ENCODE peak calls at places on chromosomes 6 and 20, in five cellular contexts. N is small intestine, R is heart left ventricle, I is prostate gland, W is fibroblast of lung. B is an unnamed sample.
A peak's percentile ranks its signal among the peaks of the same experiment; 100 is the strongest.

GRCh38 chr6:2120912-2121311 is 124.5 kb downstream of the GMDS start:
- DNase-seq in N (no peak), R (no peak), I (no peak), W (no peak), B (no peak)

GRCh38 chr20:22757424-22758189 is 173.2 kb upstream of the FOXA2 start:
- DNase-seq in N (no peak), R (no peak), I (no peak), W (no peak), B (no peak)

GRCh38 chr20:6802227-6802626 is 34.7 kb downstream of the BMP2 start:
- DNase-seq in N (no peak), R (no peak), I (no peak), W (no peak), B (no peak)

GRCh38 chr20:15475483-15475882 is 1097.8 kb downstream of the KIF16B start:
- DNase-seq in N (peak; percentile 35), R (peak; percentile 21), I (peak; percentile 46), W (no peak), B (no peak)

GRCh38 chr20:48098099-48098498 is 312.8 kb upstream of the SULF2 start:
- DNase-seq in N (no peak), R (no peak), I (no peak), W (no peak), B (no peak)

GRCh38 chr6:139588734-139589418 is 214.4 kb upstream of the CITED2 start:
- DNase-seq in N (peak; percentile 54), R (no peak), I (no peak), W (peak; percentile 78), B (no peak)

GRCh38 chr6:2448826-2449571 is 203.6 kb upstream of the GMDS start:
- DNase-seq in N (peak; percentile 74), R (no peak), I (peak; percentile 29), W (peak; percentile 70), B (no peak)

GRCh38 chr6:157517601-157518359 is 136.8 kb downstream of the ZDHHC14 start:
- DNase-seq in N (no peak), R (no peak), I (no peak), W (no peak), B (no peak)

GRCh38 chr6:169162968-169163903 is 90.4 kb downstream of the THBS2 start:
- DNase-seq in N (no peak), R (no peak), I (no peak), W (peak; percentile 99), B (no peak)

GRCh38 chr6:131222773-131223172 is 87.5 kb downstream of the AKAP7 start:
- DNase-seq in N (no peak), R (no peak), I (no peak), W (no peak), B (no peak)

GRCh38 chr6:79420054-79420453 is 117.2 kb downstream of the LCA5 start:
- DNase-seq in N (no peak), R (no peak), I (no peak), W (no peak), B (no peak)

GRCh38 chr20:2163312-2163711 is 61.7 kb downstream of the STK35 start:
- DNase-seq in N (no peak), R (no peak), I (no peak), W (no peak), B (no peak)

GRCh38 chr20:39111359-39112195 is 149.4 kb downstream of the DHX35 start:
- DNase-seq in N (no peak), R (no peak), I (no peak), W (no peak), B (no peak)

GRCh38 chr6:136123464-136123863 is 126.6 kb downstream of the MTFR2 start:
- DNase-seq in N (no peak), R (no peak), I (no peak), W (peak; percentile 63), B (no peak)

GRCh38 chr20:9518776-9519175 is 4.4 kb downstream of the LAMP5 start:
- DNase-seq in N (no peak), R (no peak), I (no peak), W (no peak), B (no peak)

GRCh38 chr20:4484431-4485057 is 237.2 kb upstream of the PRND start:
- DNase-seq in N (no peak), R (no peak), I (no peak), W (no peak), B (no peak)

GRCh38 chr6:38594008-38594665 is 45.6 kb downstream of the BTBD9 start:
- DNase-seq in N (no peak), R (no peak), I (no peak), W (no peak), B (no peak)

GRCh38 chr20:14481863-14482262 is 144.5 kb upstream of the FLRT3 start:
- DNase-seq in N (no peak), R (no peak), I (no peak), W (peak; percentile 58), B (no peak)

GRCh38 chr20:20743511-20744169 is 31.2 kb upstream of the RALGAPA2 start:
- DNase-seq in N (peak; percentile 31), R (peak; percentile 63), I (peak; percentile 58), W (peak; percentile 5), B (peak; percentile 65)

GRCh38 chr6:165889636-165890403 is 226.8 kb upstream of the PDE10A start:
- DNase-seq in N (peak; percentile 16), R (no peak), I (no peak), W (peak; percentile 21), B (peak; percentile 42)

GRCh38 chr6:27812078-27812804 is 100.0 kb downstream of the OR2B2 start:
- DNase-seq in N (no peak), R (no peak), I (no peak), W (no peak), B (no peak)

GRCh38 chr6:41636803-41637178 is 1.5 kb upstream of the MDFI start:
- DNase-seq in N (peak; percentile 71), R (no peak), I (peak; percentile 73), W (peak; percentile 51), B (no peak)

GRCh38 chr6:114747995-114748625 is 405.3 kb upstream of the HS3ST5 start:
- DNase-seq in N (peak; percentile 16), R (peak; percentile 19), I (no peak), W (peak; percentile 59), B (no peak)

GRCh38 chr6:1667012-1667804 is 57.5 kb downstream of the FOXC1 start:
- DNase-seq in N (peak; percentile 40), R (no peak), I (no peak), W (peak; percentile 8), B (no peak)

GRCh38 chr20:37969949-37970855 is 63.1 kb downstream of the TTI1 start:
- DNase-seq in N (peak; percentile 11), R (no peak), I (no peak), W (no peak), B (no peak)

GRCh38 chr6:2213082-2213481 is 32.3 kb downstream of the GMDS start:
- DNase-seq in N (no peak), R (no peak), I (no peak), W (no peak), B (no peak)

GRCh38 chr6:161363286-161363685 is 89.4 kb upstream of the AGPAT4 start:
- DNase-seq in N (no peak), R (no peak), I (no peak), W (no peak), B (no peak)

GRCh38 chr20:35207950-35208611 is 18.4 kb upstream of the MMP24 start:
- DNase-seq in N (peak; percentile 92), R (peak; percentile 82), I (peak; percentile 82), W (peak; percentile 57), B (peak; percentile 74)

GRCh38 chr20:47654370-47654769 is 130.9 kb downstream of the SULF2 start:
- DNase-seq in N (no peak), R (no peak), I (no peak), W (no peak), B (no peak)

GRCh38 chr6:18784794-18785193 is 397.6 kb downstream of the RNF144B start:
- DNase-seq in N (no peak), R (no peak), I (no peak), W (no peak), B (no peak)
- H3K9me3 ChIP-seq in N (no peaks in the 10 kb centered on the region), R (peaks cover 6% of the 10 kb centered on the region), I (no peaks in the 10 kb centered on the region), W (no peaks in the 10 kb centered on the region), B (no peaks in the 10 kb centered on the region)

GRCh38 chr20:59938221-59938620 is 1.9 kb downstream of the PPP1R3D start:
- DNase-seq in N (no peak), R (no peak), I (no peak), W (peak; percentile 50), B (no peak)

GRCh38 chr20:59937150-59937549 is 3.0 kb downstream of the PPP1R3D start:
- DNase-seq in N (no peak), R (no peak), I (no peak), W (no peak), B (no peak)

GRCh38 chr20:59939879-59940128 is 301 bp downstream of the PPP1R3D start:
- DNase-seq in N (no peak), R (peak; percentile 56), I (no peak), W (no peak), B (no peak)

GRCh38 chr20:59939052-59939878 is 840 bp downstream of the PPP1R3D start:
- DNase-seq in N (no peak), R (peak; percentile 32), I (no peak), W (peak; percentile 20), B (peak; percentile 23)

DNA sequence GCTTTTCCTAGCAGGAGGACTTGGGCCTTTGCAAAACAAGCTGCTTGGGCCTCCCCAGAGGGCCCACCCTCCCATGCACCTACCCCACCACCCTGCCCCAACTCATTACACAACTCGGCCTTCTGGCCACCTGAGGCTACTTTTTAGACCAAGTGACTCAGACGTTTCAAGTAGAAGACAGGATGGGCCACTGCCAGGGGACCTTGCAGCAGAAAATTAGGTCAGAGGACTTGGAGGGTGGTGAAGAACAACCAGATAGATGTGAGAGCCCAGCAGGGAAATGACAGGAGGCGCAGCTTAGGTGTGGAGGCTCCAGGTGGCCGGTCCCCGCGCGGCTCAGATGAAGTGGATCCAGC is 1.4 kb downstream of the PPP1R3D start:
- DNase-seq in N (no peak), R (peak; percentile 26), I (no peak), W (no peak), B (peak; percentile 23)
- H3K4me1 ChIP-seq in N (peaks cover 16% of the 10 kb centered on the region), R (peaks cover 64% of the 10 kb centered on the region), I (peaks cover 24% of the 10 kb centered on the region), W (peaks cover 7% of the 10 kb centered on the region), B (peaks cover 7% of the 10 kb centered on the region)

DNA sequence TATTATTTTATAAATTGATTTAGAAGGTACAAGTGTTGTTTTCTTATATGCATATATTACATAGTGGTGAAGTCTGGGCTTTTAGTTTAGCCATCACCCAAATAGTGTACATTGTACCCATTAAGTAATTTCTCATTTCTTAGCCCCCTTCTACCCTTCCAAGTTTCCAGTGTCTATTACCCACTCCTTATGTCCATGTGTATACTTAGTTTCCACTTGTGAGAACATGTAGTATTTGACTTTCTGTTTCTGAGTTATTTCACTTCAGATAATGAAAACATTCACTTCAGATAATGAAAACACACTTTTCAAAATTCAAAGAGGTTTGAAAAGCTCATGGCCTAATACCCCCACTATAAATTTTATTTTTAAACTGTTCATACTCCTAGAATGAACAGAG is 14.5 kb downstream of the DEFB125 start:
- DNase-seq in N (no peak), R (no peak), I (no peak), W (no peak), B (no peak)
- H3K9me3 ChIP-seq in N (no peaks in the 10 kb centered on the region), R (no peaks in the 10 kb centered on the region), I (no peaks in the 10 kb centered on the region), W (no peaks in the 10 kb centered on the region), B (no peaks in the 10 kb centered on the region)

GRCh38 chr20:44203161-44203560 is 7.4 kb downstream of the OSER1 start:
- DNase-seq in N (no peak), R (no peak), I (no peak), W (peak; percentile 63), B (no peak)
- H3K4me1 ChIP-seq in N (no peaks in the 10 kb centered on the region), R (peaks cover 69% of the 10 kb centered on the region), I (peaks cover 15% of the 10 kb centered on the region), W (peaks cover 24% of the 10 kb centered on the region), B (peaks cover 5% of the 10 kb centered on the region)

GRCh38 chr6:117624869-117625481 is 22.7 kb upstream of the GOPC start:
- DNase-seq in N (no peak), R (no peak), I (no peak), W (no peak), B (no peak)
- H3K9me3 ChIP-seq in N (no peaks in the 10 kb centered on the region), R (peaks cover 34% of the 10 kb centered on the region), I (no peaks in the 10 kb centered on the region), W (no peaks in the 10 kb centered on the region), B (no peaks in the 10 kb centered on the region)

GRCh38 chr20:41044409-41045062 is 15.9 kb downstream of the TOP1 start:
- DNase-seq in N (no peak), R (no peak), I (no peak), W (no peak), B (no peak)
- H3K4me1 ChIP-seq in N (peaks cover 28% of the 10 kb centered on the region), R (peaks cover 73% of the 10 kb centered on the region), I (peaks cover 9% of the 10 kb centered on the region), W (peaks cover 18% of the 10 kb centered on the region), B (peaks cover 10% of the 10 kb centered on the region)